ENCODE peak calls at places on chromosomes 1 and 21, in four cellular contexts. G is iPS-NIHi11, I is activated B cell treated with CpG ODN at 0.5 μM for 24 hours, Y is HAP-1. U is an unnamed sample.
A peak's percentile ranks its signal among the peaks of the same experiment; 100 is the strongest.

GRCh38 chr1:75723989-75724471 is 479 bp upstream of the ACADM start:
- DNase-seq in G (peak; percentile 89), Y (peak; percentile 78), I (no peak), U (peak; percentile 87)

GRCh38 chr1:53601031-53601745 is 137.8 kb downstream of the GLIS1 start:
- DNase-seq in Y (no peak), G (no peak), I (no peak), U (no peak)

GRCh38 chr1:169466259-169467230 is 19.2 kb downstream of the SLC19A2 start:
- DNase-seq in Y (no peak), G (peak; percentile 22), I (no peak), U (no peak)

GRCh38 chr1:109161836-109162606 is 48.1 kb downstream of the ELAPOR1 start:
- DNase-seq in G (no peak), I (no peak), Y (no peak), U (no peak)

GRCh38 chr1:74426208-74426932 is 86.0 kb downstream of the LRRC53 start:
- DNase-seq in Y (no peak), I (no peak), G (no peak), U (no peak)

GRCh38 chr1:241918879-241919278 is 38.7 kb upstream of the BECN2 start:
- DNase-seq in G (no peak), Y (no peak), I (no peak), U (no peak)

GRCh38 chr1:153613406-153613805 is 469 bp upstream of the S100A16 start:
- DNase-seq in I (no peak), Y (no peak), G (no peak), U (no peak)

GRCh38 chr1:22124592-22125229 is 18.2 kb downstream of the WNT4 start:
- DNase-seq in G (no peak), Y (no peak), I (no peak), U (no peak)

GRCh38 chr1:78651247-78651646 is 1.6 kb downstream of the IFI44 start:
- DNase-seq in G (no peak), I (no peak), Y (no peak), U (no peak)

GRCh38 chr1:1842360-1843146 is 48.3 kb downstream of the GNB1 start:
- DNase-seq in I (no peak), G (no peak), Y (no peak), U (no peak)

GRCh38 chr1:24363994-24364393 is 44.8 kb downstream of the GRHL3 start:
- DNase-seq in I (no peak), G (no peak), Y (no peak), U (no peak)

GRCh38 chr1:30452170-30452569 is 271.2 kb downstream of the MATN1 start:
- DNase-seq in G (no peak), I (no peak), Y (no peak), U (no peak)

GRCh38 chr1:55007626-55008025 is 8.9 kb downstream of the BSND start:
- DNase-seq in I (no peak), G (no peak), Y (no peak), U (no peak)

GRCh38 chr1:58812926-58813325 is 29.1 kb upstream of the JUN start:
- DNase-seq in Y (no peak), I (no peak), G (no peak), U (no peak)

GRCh38 chr1:30335997-30336390 is 387.4 kb downstream of the MATN1 start:
- DNase-seq in G (peak; percentile 4), Y (no peak), I (no peak), U (no peak)

GRCh38 chr1:213099682-213100399 is 48.8 kb downstream of the RPS6KC1 start:
- DNase-seq in I (no peak), G (no peak), Y (no peak), U (no peak)

GRCh38 chr21:24759348-24760118 is 847.7 kb downstream of the MRPL39 start:
- DNase-seq in Y (no peak), I (no peak), G (no peak), U (no peak)

GRCh38 chr1:160251687-160252526 is 10.4 kb downstream of the DCAF8 start:
- DNase-seq in G (peak; percentile 71), Y (peak; percentile 72), I (no peak), U (peak; percentile 70)

GRCh38 chr1:25568090-25568833 is 24.9 kb downstream of the LDLRAP1 start:
- DNase-seq in G (peak; percentile 82), Y (no peak), I (no peak), U (peak; percentile 58)

GRCh38 chr1:5659606-5660005 is 332.6 kb downstream of the NPHP4 start:
- DNase-seq in I (no peak), G (no peak), Y (no peak), U (no peak)

GRCh38 chr1:223852337-223852736 is 6.6 kb upstream of the TP53BP2 start:
- DNase-seq in G (no peak), I (no peak), Y (no peak), U (no peak)

GRCh38 chr1:153357076-153357852 is 390 bp upstream of the S100A9 start:
- DNase-seq in Y (no peak), I (no peak), G (no peak), U (no peak)

GRCh38 chr1:60280764-60281278 is 207.3 kb upstream of the C1orf87 start:
- DNase-seq in G (no peak), Y (no peak), I (no peak), U (no peak)

GRCh38 chr1:82388679-82389078 is 587.9 kb downstream of the ADGRL2 start:
- DNase-seq in G (no peak), I (no peak), Y (no peak), U (no peak)

GRCh38 chr21:37742115-37742514 is 174.1 kb downstream of the KCNJ6 start:
- DNase-seq in Y (no peak), G (no peak), I (no peak), U (no peak)

GRCh38 chr1:230366504-230366915 is 59.6 kb downstream of the PGBD5 start:
- DNase-seq in G (no peak), I (no peak), Y (no peak), U (no peak)

GRCh38 chr1:197948926-197949899 is 32.0 kb downstream of the LHX9 start:
- DNase-seq in G (no peak), I (no peak), Y (peak; percentile 20), U (no peak)

GRCh38 chr1:94418664-94419655 is 771 bp downstream of the ABCD3 start:
- DNase-seq in Y (peak; percentile 40), G (peak; percentile 48), I (peak; percentile 20), U (no peak)

U was measured in NT2/D1.